ENCODE peak calls at places on chromosome 13, in nine cellular contexts. M is suprapubic skin, K is SK-N-SH, O is transverse colon, X is H1, I is sigmoid colon, D is GM12878, S is upper lobe of left lung, Z is HepG2. W is an unnamed sample.
A peak's percentile ranks its signal among the peaks of the same experiment; 100 is the strongest.

GRCh38 chr13:101570410-101570809 is 117.9 kb downstream of the ITGBL1 start:
- DNase-seq in M (no peak), K (no peak), O (no peak), X (no peak), I (no peak), D (no peak), S (no peak), Z (no peak), W (no peak)

GRCh38 chr13:26112843-26113242 is 61.0 kb upstream of the SHISA2 start:
- DNase-seq in M (no peak), K (no peak), O (no peak), X (no peak), I (no peak), D (no peak), S (no peak), Z (no peak), W (no peak)

GRCh38 chr13:79779761-79780160 is 298.8 kb downstream of the NDFIP2 start:
- DNase-seq in M (no peak), K (no peak), O (peak; percentile 33), X (no peak), I (peak; percentile 69), D (no peak), S (no peak), Z (peak; percentile 12), W (no peak)

GRCh38 chr13:99542788-99543406 is 41.6 kb downstream of the TM9SF2 start:
- DNase-seq in M (no peak), K (no peak), O (peak; percentile 17), X (no peak), I (no peak), D (peak; percentile 92), S (no peak), Z (no peak), W (no peak)

GRCh38 chr13:30744686-30745085 is 9.3 kb downstream of the ALOX5AP start:
- DNase-seq in M (no peak), K (no peak), O (no peak), X (no peak), I (no peak), D (no peak), S (no peak), Z (peak; percentile 36), W (no peak)

GRCh38 chr13:100273576-100273975 is 184.7 kb downstream of the PCCA start:
- DNase-seq in M (no peak), K (no peak), O (no peak), X (no peak), I (no peak), D (no peak), S (no peak), Z (no peak), W (no peak)

GRCh38 chr13:71290963-71291937 is 575.8 kb downstream of the DACH1 start:
- DNase-seq in M (no peak), K (no peak), O (peak; percentile 19), X (no peak), I (no peak), D (peak; percentile 71), S (no peak), Z (peak; percentile 66), W (no peak)

GRCh38 chr13:62302341-62302740 is 886.7 kb upstream of the PCDH20 start:
- DNase-seq in M (no peak), K (no peak), O (no peak), X (no peak), I (no peak), D (no peak), S (no peak), Z (no peak), W (no peak)

GRCh38 chr13:39506559-39507390 is 96.2 kb downstream of the LHFPL6 start:
- DNase-seq in M (no peak), K (no peak), O (no peak), X (no peak), I (no peak), D (no peak), S (no peak), Z (no peak), W (no peak)

GRCh38 chr13:69291292-69291906 is 816.2 kb upstream of the ATXN8OS start:
- DNase-seq in M (no peak), K (no peak), O (no peak), X (no peak), I (no peak), D (no peak), S (no peak), Z (no peak), W (no peak)

GRCh38 chr13:50732712-50733111 is 110.8 kb downstream of the DLEU7 start:
- DNase-seq in M (no peak), K (peak; percentile 46), O (no peak), X (no peak), I (no peak), D (no peak), S (no peak), Z (no peak), W (no peak)

GRCh38 chr13:27273658-27274425 is 3.2 kb downstream of the RASL11A start:
- DNase-seq in M (no peak), K (no peak), O (no peak), X (no peak), I (no peak), D (no peak), S (no peak), Z (no peak), W (no peak)

GRCh38 chr13:113953561-113953960 is 20.3 kb downstream of the C13orf46 start:
- DNase-seq in M (peak; percentile 47), K (no peak), O (no peak), X (no peak), I (no peak), D (no peak), S (peak; percentile 56), Z (no peak), W (no peak)

GRCh38 chr13:35838356-35838755 is 292.8 kb downstream of the DCLK1 start:
- DNase-seq in M (no peak), K (no peak), O (no peak), X (no peak), I (no peak), D (no peak), S (no peak), Z (no peak), W (no peak)

GRCh38 chr13:89831157-89831556 is 1516.3 kb upstream of the MIR17HG start:
- DNase-seq in M (no peak), K (no peak), O (no peak), X (no peak), I (no peak), D (no peak), S (no peak), Z (no peak), W (no peak)

GRCh38 chr13:83498045-83498444 is 384.2 kb downstream of the SLITRK1 start:
- DNase-seq in M (no peak), K (no peak), O (no peak), X (no peak), I (no peak), D (no peak), S (no peak), Z (no peak), W (no peak)

GRCh38 chr13:32650705-32651311 is 64.6 kb downstream of the PDS5B start:
- DNase-seq in M (no peak), K (peak; percentile 38), O (peak; percentile 58), X (no peak), I (no peak), D (peak; percentile 30), S (no peak), Z (peak; percentile 73), W (peak; percentile 59)

DNA sequence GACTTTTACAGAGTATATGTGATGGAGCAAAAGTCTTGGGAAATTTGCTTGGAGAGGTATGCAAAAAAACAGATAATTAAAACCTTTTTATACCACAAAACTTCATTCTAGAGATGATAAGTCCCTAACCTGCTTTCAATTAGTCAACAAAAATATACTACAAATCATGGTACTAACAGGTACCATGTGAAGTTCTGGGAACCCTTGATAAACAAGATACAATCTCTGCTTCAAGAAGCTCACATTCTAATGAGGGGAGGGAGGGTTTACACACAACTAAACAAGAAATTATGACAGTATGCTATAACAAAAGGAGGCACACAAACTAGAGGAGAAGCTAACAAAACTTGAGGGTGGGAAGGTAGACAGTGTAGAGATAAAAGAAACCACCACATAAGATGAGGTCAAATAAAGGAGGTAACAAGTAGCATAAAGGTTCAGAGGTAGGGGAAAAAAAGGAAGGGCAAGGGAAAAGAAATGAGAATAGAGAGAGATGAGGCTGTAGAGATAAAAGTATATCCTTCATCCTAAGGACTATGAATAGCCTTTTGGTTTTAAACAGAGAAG is 91.4 kb downstream of the MYCBP2 start:
- DNase-seq in M (no peak), K (no peak), O (no peak), X (no peak), I (no peak), D (no peak), S (no peak), Z (no peak), W (no peak)
- TF ChIP-seq EP300 in M (no peak), K (no peak), O (no peak), X (no peak), I (no peak), D (no peak), S (no peak), Z (no peak), W (no peak)

GRCh38 chr13:41029629-41030028 is 10.5 kb upstream of the ELF1 start:
- DNase-seq in M (no peak), K (no peak), O (no peak), X (no peak), I (no peak), D (no peak), S (no peak), Z (no peak), W (no peak)
- H3K27ac ChIP-seq in M (no peak overlapping the region), K (no peak overlapping the region), O (no peak overlapping the region), X (no peak overlapping the region), I (no peak overlapping the region), D (no peak overlapping the region), S (no peak overlapping the region), Z (no peak overlapping the region), W (no peak overlapping the region)

GRCh38 chr13:67763984-67764383 is 533.8 kb upstream of the PCDH9 start:
- DNase-seq in M (no peak), K (no peak), O (no peak), X (no peak), I (no peak), D (no peak), S (no peak), Z (no peak), W (no peak)
- TF ChIP-seq POLR2AphosphoS5 in M (no peak), K (no peak), O (no peak), X (no peak), I (no peak), D (no peak), S (no peak), Z (no peak), W (no peak)

GRCh38 chr13:46373623-46374022 is 13.4 kb downstream of the RUBCNL start:
- DNase-seq in M (no peak), K (no peak), O (peak; percentile 51), X (no peak), I (no peak), D (no peak), S (no peak), Z (no peak), W (no peak)

GRCh38 chr13:46372071-46372470 is 15.0 kb downstream of the RUBCNL start:
- DNase-seq in M (no peak), K (no peak), O (no peak), X (no peak), I (no peak), D (no peak), S (no peak), Z (no peak), W (no peak)

GRCh38 chr13:46374710-46375109 is 12.3 kb downstream of the RUBCNL start:
- DNase-seq in M (no peak), K (no peak), O (no peak), X (no peak), I (no peak), D (no peak), S (no peak), Z (no peak), W (no peak)

GRCh38 chr13:46367622-46368327 is 19.3 kb downstream of the RUBCNL start:
- DNase-seq in M (no peak), K (no peak), O (no peak), X (no peak), I (no peak), D (no peak), S (no peak), Z (no peak), W (no peak)

GRCh38 chr13:46369506-46370268 is 17.4 kb downstream of the RUBCNL start:
- DNase-seq in M (no peak), K (no peak), O (no peak), X (no peak), I (no peak), D (no peak), S (no peak), Z (no peak), W (no peak)
- TF ChIP-seq EP300 in M (no peak), K (no peak), O (no peak), X (no peak), I (no peak), D (no peak), S (peak; percentile 18), Z (no peak), W (no peak)